ENCODE peak calls at places on chromosomes 5 and 9, in seven cellular contexts. P is SK-N-SH, S is HCT116, Z is K562, K is HepG2, E is GM12878, M is H1. C is an unnamed sample.

GRCh38 chr5:609506-609905 is 2.6 kb upstream of the CEP72 start:
- DNase-seq in K (no peak), P (no peak), E (no peak), M (no peak), Z (no peak), S (no peak), C (no peak)

GRCh38 chr9:37421914-37422288 is 595 bp upstream of the GRHPR start:
- DNase-seq in P (no peak), S (no peak), Z (peak), E (no peak), K (no peak), M (no peak), C (no peak)

GRCh38 chr5:39631948-39632347 is 207.2 kb upstream of the DAB2 start:
- DNase-seq in M (no peak), Z (no peak), S (no peak), P (no peak), K (no peak), E (no peak), C (no peak)

GRCh38 chr5:136166909-136167308 is 26.1 kb downstream of the SMIM32 start:
- DNase-seq in E (peak), S (no peak), Z (no peak), M (no peak), K (no peak), P (no peak), C (no peak)

GRCh38 chr9:5947912-5948311 is 57.2 kb downstream of the MLANA start:
- DNase-seq in S (no peak), P (no peak), M (no peak), E (peak), Z (peak), K (no peak), C (peak)

GRCh38 chr5:172140866-172141265 is 47.2 kb downstream of the STK10 start:
- DNase-seq in S (no peak), E (no peak), M (no peak), K (no peak), Z (no peak), P (no peak), C (no peak)

GRCh38 chr5:42806004-42806700 is 5.5 kb downstream of the SELENOP start:
- DNase-seq in P (no peak), S (no peak), E (no peak), Z (no peak), M (no peak), K (no peak), C (no peak)

GRCh38 chr5:34923694-34924461 is 5.5 kb upstream of the DNAJC21 start:
- DNase-seq in Z (peak), S (peak), E (no peak), K (no peak), M (no peak), P (no peak), C (no peak)

GRCh38 chr5:33761139-33761538 is 130.7 kb downstream of the ADAMTS12 start:
- DNase-seq in P (no peak), S (no peak), M (no peak), Z (no peak), K (no peak), E (no peak), C (peak)

GRCh38 chr9:70682337-70682736 is 267.9 kb upstream of the KLF9 start:
- DNase-seq in K (peak), S (no peak), P (no peak), Z (no peak), E (no peak), M (no peak), C (no peak)

GRCh38 chr5:69270827-69271226 is 36.1 kb downstream of the CDK7 start:
- DNase-seq in P (no peak), Z (no peak), S (no peak), K (no peak), E (no peak), M (no peak), C (no peak)

GRCh38 chr9:88074931-88075330 is 63.3 kb downstream of the SPATA31C2 start:
- DNase-seq in M (no peak), E (no peak), Z (no peak), K (no peak), P (no peak), S (no peak), C (no peak)

GRCh38 chr9:92147854-92148184 is 32.6 kb upstream of the SPTLC1 start:
- DNase-seq in P (no peak), K (no peak), E (no peak), S (no peak), M (no peak), Z (no peak), C (no peak)

GRCh38 chr9:29078063-29078660 is 1504.9 kb upstream of the C9orf72 start:
- DNase-seq in K (no peak), M (no peak), P (no peak), S (no peak), E (no peak), Z (no peak), C (no peak)

GRCh38 chr5:38458174-38458573 is 98.3 kb downstream of the LIFR start:
- DNase-seq in P (no peak), K (no peak), E (no peak), M (no peak), Z (no peak), S (no peak), C (no peak)

GRCh38 chr5:61228691-61229280 is 66.5 kb upstream of the SMIM15 start:
- DNase-seq in K (no peak), M (no peak), P (no peak), Z (no peak), E (no peak), S (no peak), C (no peak)

GRCh38 chr5:67815455-67816391 is 399.8 kb upstream of the PIK3R1 start:
- DNase-seq in E (no peak), M (no peak), K (peak), Z (peak), P (no peak), S (no peak), C (no peak)

GRCh38 chr5:153543959-153544470 is 53.5 kb downstream of the GRIA1 start:
- DNase-seq in S (no peak), E (no peak), M (no peak), P (no peak), K (no peak), Z (no peak), C (no peak)

GRCh38 chr9:114919611-114920010 is 10.8 kb downstream of the TNFSF8 start:
- DNase-seq in K (no peak), P (no peak), M (no peak), E (no peak), S (no peak), Z (no peak), C (no peak)

GRCh38 chr9:35229779-35230143 is 68.0 kb downstream of the UNC13B start:
- DNase-seq in M (no peak), K (no peak), E (no peak), S (no peak), Z (no peak), P (no peak), C (no peak)

GRCh38 chr9:98888794-98889495 is 54.8 kb upstream of the COL15A1 start:
- DNase-seq in M (no peak), K (no peak), E (no peak), S (no peak), P (no peak), Z (no peak), C (no peak)

GRCh38 chr5:156893517-156893916 is 43.4 kb downstream of the PPP1R2B start:
- DNase-seq in M (no peak), S (no peak), E (peak), P (no peak), K (no peak), Z (no peak), C (no peak)

GRCh38 chr5:93311825-93312224 is 269.2 kb downstream of the NR2F1-AS1 start:
- DNase-seq in P (no peak), Z (no peak), K (no peak), S (no peak), E (no peak), M (no peak), C (no peak)

DNA sequence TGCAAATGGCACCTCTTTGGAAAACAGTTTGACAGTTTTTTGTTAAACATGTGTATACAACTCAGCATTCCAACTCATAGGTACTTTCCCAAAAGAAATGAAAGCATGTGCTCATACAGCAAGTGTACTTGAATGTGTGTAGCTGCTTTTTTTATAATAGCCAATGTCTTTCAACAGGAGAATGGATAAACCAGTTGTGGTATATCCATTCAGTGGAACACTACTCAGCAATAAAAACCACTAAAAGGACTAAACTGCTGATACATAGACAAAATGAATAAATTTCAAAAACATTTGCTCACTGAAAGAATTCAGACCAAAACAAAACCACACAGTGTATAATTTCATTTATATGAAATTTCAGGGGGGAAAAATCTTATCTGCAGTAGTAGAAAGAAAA is 267.3 kb downstream of the NR2F1-AS1 start:
- DNase-seq in P (no peak), K (no peak), S (no peak), Z (no peak), M (no peak), E (no peak), C (no peak)
- TF ChIP-seq YY1 in P (no peak), K (no peak), S (no peak), Z (no peak), M (no peak), E (no peak), C (no peak)

GRCh38 chr5:151082274-151082902 is 1.6 kb upstream of the TNIP1 start:
- DNase-seq in P (peak), S (no peak), E (no peak), K (peak), M (no peak), Z (peak), C (no peak)
- H3K9ac ChIP-seq in P (peak), S (no peak), E (peak), K (peak), M (no peak), Z (peak), C (no peak)

GRCh38 chr5:80796861-80797260 is 142.1 kb upstream of the DHFR start:
- DNase-seq in E (no peak), K (no peak), P (no peak), S (no peak), M (no peak), Z (no peak), C (no peak)

GRCh38 chr5:80798633-80799032 is 143.8 kb upstream of the DHFR start:
- DNase-seq in S (no peak), Z (no peak), E (no peak), P (no peak), K (no peak), M (no peak), C (no peak)

GRCh38 chr5:80799041-80799440 is 144.3 kb upstream of the DHFR start:
- DNase-seq in M (no peak), E (no peak), P (no peak), S (no peak), Z (no peak), K (no peak), C (no peak)

GRCh38 chr5:80798166-80798565 is 143.4 kb upstream of the DHFR start:
- DNase-seq in Z (no peak), M (no peak), K (no peak), P (no peak), S (no peak), E (no peak), C (no peak)

GRCh38 chr5:80797428-80798024 is 142.7 kb upstream of the DHFR start:
- DNase-seq in S (no peak), M (no peak), P (no peak), K (no peak), E (no peak), Z (no peak), C (no peak)
- TF ChIP-seq YY1 in S (no peak), M (no peak), P (no peak), K (no peak), E (no peak), Z (no peak), C (no peak)

GRCh38 chr9:137578518-137579258 is at the start of gene DPH7:
- DNase-seq in K (peak), P (peak), E (peak), Z (peak), S (peak), M (peak), C (peak)
- H3K9ac ChIP-seq in K (peak), P (peak), E (peak), Z (peak), S (peak), M (peak), C (peak)

GRCh38 chr9:18776836-18777820 is 255.9 kb downstream of the SAXO1 start:
- DNase-seq in P (peak), S (no peak), K (no peak), M (no peak), Z (no peak), E (no peak), C (no peak)
- TF ChIP-seq YY1 in P (no peak), S (no peak), K (no peak), M (no peak), Z (no peak), E (no peak), C (no peak)

GRCh38 chr9:124389146-124389939 is 25.9 kb downstream of the PSMB7 start:
- DNase-seq in E (no peak), K (no peak), S (no peak), Z (no peak), M (no peak), P (no peak), C (no peak)
- H3K9ac ChIP-seq in E (no peak), K (no peak), S (no peak), Z (peak), M (no peak), P (no peak), C (no peak)

GRCh38 chr5:44679200-44679599 is 129.5 kb upstream of the MRPS30 start:
- DNase-seq in M (no peak), Z (no peak), P (no peak), E (no peak), S (no peak), K (no peak), C (no peak)
- TF ChIP-seq YY1 in M (no peak), Z (no peak), P (no peak), E (no peak), S (no peak), K (no peak), C (no peak)

DNA sequence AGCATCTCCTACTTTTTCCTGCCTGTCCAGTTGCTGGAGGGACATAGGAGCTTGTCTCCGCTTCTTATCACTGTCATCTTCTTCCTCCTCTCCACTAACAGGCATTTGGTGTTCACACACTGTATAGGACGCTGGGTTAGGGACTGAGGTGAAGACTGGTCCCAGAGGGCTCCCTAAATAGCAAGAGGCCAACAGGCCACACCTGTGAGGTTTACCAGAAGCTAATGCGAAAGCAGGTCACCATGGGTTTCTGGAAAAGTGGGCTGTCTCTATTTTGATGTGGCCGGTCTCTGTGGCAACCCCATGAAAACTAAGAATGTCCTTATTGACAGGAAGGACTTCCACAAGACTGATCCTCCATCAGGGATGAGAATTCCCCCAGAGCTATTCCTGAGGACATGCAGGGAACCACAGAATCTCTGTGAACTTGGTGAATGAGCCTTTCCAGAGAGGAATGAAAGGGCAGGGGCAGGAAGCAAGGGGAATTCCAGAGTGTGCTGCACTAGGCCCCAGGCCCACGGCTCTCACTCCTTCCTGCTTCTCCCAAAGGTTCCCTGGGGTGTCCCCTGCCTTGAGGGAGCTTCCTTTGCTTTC is 61.7 kb downstream of the DAP start:
- DNase-seq in Z (no peak), P (no peak), M (no peak), E (no peak), S (no peak), K (no peak), C (no peak)
- H3K9ac ChIP-seq in Z (no peak), P (no peak), M (no peak), E (peak), S (no peak), K (no peak), C (no peak)

DNA sequence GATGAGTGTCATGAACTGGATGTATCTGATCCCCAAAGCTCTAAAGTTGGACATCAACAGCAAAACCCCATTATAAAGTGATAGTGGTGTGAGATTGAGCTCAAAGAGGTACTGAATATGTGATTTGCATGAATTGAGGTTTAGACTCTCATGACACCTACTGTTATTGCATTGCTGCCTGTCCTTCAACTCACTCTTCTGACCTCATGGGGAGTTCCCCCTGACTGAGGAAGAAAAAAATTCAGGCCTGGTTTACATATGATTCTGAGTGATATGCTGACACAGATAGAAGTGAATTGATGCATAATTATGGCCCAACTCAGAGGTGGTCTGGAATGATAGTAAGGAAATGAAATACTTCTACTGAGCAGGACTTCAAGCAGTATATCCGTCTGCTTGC is 76.2 kb upstream of the CHD1 start:
- DNase-seq in M (no peak), P (no peak), S (no peak), E (peak), Z (no peak), K (no peak), C (no peak)
- TF ChIP-seq YY1 in M (no peak), P (no peak), S (no peak), E (peak), Z (no peak), K (no peak), C (no peak)